ENCODE peak calls at places on chromosomes 7 and 10, in four cellular contexts. T is IMR-90, Z is PC-9, A is GM23338. F is an unnamed sample.

GRCh38 chr7:16921644-16922257 is 40.0 kb upstream of the AGR3 start:
- DNase-seq in T (peak), Z (peak), A (no peak), F (no peak)

GRCh38 chr10:520402-520787 is 169.1 kb downstream of the DIP2C start:
- DNase-seq in T (peak), Z (no peak), A (no peak), F (peak)

GRCh38 chr7:74033372-74034311 is 5.7 kb downstream of the ELN start:
- DNase-seq in T (no peak), Z (peak), A (no peak), F (no peak)

GRCh38 chr7:34385385-34385784 is 272.6 kb upstream of the NPSR1 start:
- DNase-seq in T (no peak), Z (no peak), A (peak), F (no peak)

GRCh38 chr7:77887567-77887966 is 89.0 kb downstream of the PHTF2 start:
- DNase-seq in T (peak), Z (no peak), A (no peak), F (no peak)

GRCh38 chr7:50664461-50664922 is 99.3 kb upstream of the DDC start:
- DNase-seq in T (peak), Z (peak), A (no peak), F (peak)

GRCh38 chr7:73338321-73338720 is 10.4 kb downstream of the FKBP6 start:
- DNase-seq in T (peak), Z (no peak), A (no peak), F (no peak)

GRCh38 chr10:88234332-88234731 is 348.8 kb downstream of the RNLS start:
- DNase-seq in T (no peak), Z (no peak), A (no peak), F (no peak)

GRCh38 chr10:132023092-132023811 is 41.5 kb upstream of the BNIP3 start:
- DNase-seq in T (peak), Z (peak), A (peak), F (peak)
- H3K27ac ChIP-seq in T (no peak), Z (no peak), A (no peak), F (no peak)

GRCh38 chr7:118734541-118734940 is 510.0 kb downstream of the ANKRD7 start:
- DNase-seq in T (no peak), Z (no peak), A (no peak), F (no peak)

GRCh38 chr7:118735436-118735835 is 510.9 kb downstream of the ANKRD7 start:
- DNase-seq in T (no peak), Z (no peak), A (no peak), F (no peak)

GRCh38 chr7:118731854-118732253 is 507.4 kb downstream of the ANKRD7 start:
- DNase-seq in T (no peak), Z (no peak), A (peak), F (no peak)
- TF ChIP-seq CTCF in T (no peak), Z (no peak), A (no peak), F (no peak)

DNA sequence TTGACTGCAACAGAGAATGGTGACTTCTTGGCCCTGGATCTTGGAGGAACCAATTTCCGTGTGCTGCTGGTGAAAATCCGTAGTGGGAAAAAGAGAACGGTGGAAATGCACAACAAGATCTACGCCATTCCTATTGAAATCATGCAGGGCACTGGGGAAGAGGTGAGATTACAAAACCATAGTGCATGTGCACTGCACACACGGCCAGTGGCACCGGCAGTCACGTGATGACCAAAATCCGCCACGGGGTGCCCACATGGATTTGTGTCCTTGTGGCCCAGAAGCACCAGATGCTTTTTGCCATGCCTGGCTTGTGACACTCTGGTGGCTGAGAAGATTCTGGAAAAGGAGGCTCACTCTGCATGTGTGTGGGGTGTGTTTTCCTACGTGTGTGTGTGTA is 32.4 kb downstream of the TACR2 start:
- DNase-seq in T (no peak), Z (no peak), A (no peak), F (no peak)
- H3K27ac ChIP-seq in T (no peak), Z (no peak), A (no peak), F (peak)

GRCh38 chr7:67487316-67487715 is 490.7 kb downstream of the TYW1 start:
- DNase-seq in T (no peak), Z (no peak), A (no peak), F (no peak)

GRCh38 chr7:67489881-67490280 is 493.2 kb downstream of the TYW1 start:
- DNase-seq in T (no peak), Z (no peak), A (no peak), F (no peak)

GRCh38 chr7:67484244-67484751 is 487.7 kb downstream of the TYW1 start:
- DNase-seq in T (peak), Z (peak), A (peak), F (peak)
- TF ChIP-seq CTCF in T (peak), Z (peak), A (peak), F (peak)

DNA sequence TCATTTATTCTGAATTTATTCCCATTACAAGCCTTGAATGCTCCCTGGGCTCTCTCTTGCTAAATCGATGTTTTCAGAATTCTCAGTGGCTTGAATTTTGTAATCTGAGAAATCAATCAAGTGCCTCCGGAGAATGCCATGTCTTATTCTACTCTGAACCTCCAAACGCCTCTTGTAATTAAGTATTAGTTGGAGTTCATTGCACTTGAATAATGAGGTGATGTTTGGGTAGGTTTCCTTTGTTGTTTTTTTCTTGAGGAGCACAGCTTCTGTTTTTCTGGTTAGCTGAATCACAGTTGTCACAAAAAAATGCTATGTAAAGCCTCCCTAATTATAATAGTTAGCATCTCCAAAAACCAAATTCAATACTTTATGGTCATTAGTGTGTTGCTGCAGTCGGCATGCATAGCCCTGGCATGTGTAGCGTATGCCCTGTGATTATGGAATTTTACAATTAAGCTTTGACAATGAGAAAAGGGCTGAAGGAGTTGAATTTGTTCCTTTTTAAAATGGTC is 100.3 kb downstream of the PLPP4 start:
- DNase-seq in T (no peak), Z (no peak), A (no peak), F (no peak)
- H3K27ac ChIP-seq in T (no peak), Z (no peak), A (no peak), F (no peak)

GRCh38 chr10:20350509-20350908 is 534.3 kb downstream of the PLXDC2 start:
- DNase-seq in T (no peak), Z (no peak), A (no peak), F (no peak)
- TF ChIP-seq CTCF in T (no peak), Z (no peak), A (no peak), F (no peak)

F was measured in RWPE1.